ENCODE peak calls at places on chromosome 13, in ten cellular contexts. V, J, S, Y, X, C, U, D, R and E are unnamed samples.

GRCh38 chr13:23350009-23350408 is 83.5 kb downstream of the SACS start:
- DNase-seq in R (no peak), V (no peak), J (no peak), X (peak; percentile 26), D (no peak), S (no peak), Y (no peak), U (no peak), C (peak; percentile 56), E (no peak)

GRCh38 chr13:79990048-79990447 is 350.9 kb downstream of the SPRY2 start:
- DNase-seq in J (no peak), X (no peak), U (peak; percentile 20), V (no peak), Y (no peak), R (no peak), C (no peak), S (no peak), D (no peak), E (no peak)

GRCh38 chr13:110408286-110408685 is 101.2 kb downstream of the COL4A2 start:
- DNase-seq in D (peak; percentile 41), J (no peak), C (no peak), Y (no peak), R (no peak), S (no peak), U (no peak), V (no peak), X (no peak), E (no peak)

GRCh38 chr13:107867701-107868661 is 347.4 kb downstream of the LIG4 start:
- DNase-seq in X (no peak), Y (peak; percentile 28), D (no peak), J (peak; percentile 24), C (no peak), R (no peak), U (no peak), V (no peak), S (peak; percentile 51), E (no peak)

GRCh38 chr13:99004931-99005330 is 27.1 kb upstream of the DOCK9 start:
- DNase-seq in C (no peak), J (no peak), S (no peak), R (no peak), U (no peak), Y (no peak), X (no peak), D (no peak), V (no peak), E (no peak)

GRCh38 chr13:113121928-113122420 is 625 bp upstream of the F10 start:
- DNase-seq in V (no peak), S (no peak), X (no peak), D (peak; percentile 48), U (no peak), J (no peak), C (no peak), R (no peak), Y (no peak), E (no peak)

GRCh38 chr13:71979616-71980015 is 112.6 kb upstream of the DACH1 start:
- DNase-seq in R (no peak), D (no peak), X (no peak), Y (no peak), S (no peak), V (peak; percentile 2), U (no peak), J (no peak), C (no peak), E (no peak)

GRCh38 chr13:40446365-40446764 is 220.1 kb downstream of the FOXO1 start:
- DNase-seq in Y (no peak), J (no peak), X (no peak), R (peak; percentile 82), U (no peak), C (no peak), V (no peak), D (no peak), S (no peak), E (no peak)

GRCh38 chr13:108549989-108550388 is 79.4 kb upstream of the MYO16 start:
- DNase-seq in R (no peak), Y (no peak), J (no peak), S (no peak), U (no peak), X (no peak), D (no peak), V (no peak), C (no peak), E (no peak)

GRCh38 chr13:42561752-42562467 is 12.0 kb upstream of the TNFSF11 start:
- DNase-seq in S (no peak), V (no peak), C (no peak), U (no peak), Y (no peak), J (no peak), D (no peak), R (no peak), X (no peak), E (no peak)

GRCh38 chr13:113945857-113946408 is 27.9 kb downstream of the C13orf46 start:
- DNase-seq in V (no peak), D (peak; percentile 49), Y (no peak), J (no peak), S (no peak), C (no peak), X (no peak), U (no peak), R (no peak), E (peak; percentile 5)

GRCh38 chr13:105464249-105464648 is 1071.2 kb downstream of the EFNB2 start:
- DNase-seq in C (peak; percentile 37), R (no peak), J (no peak), V (no peak), U (no peak), D (no peak), X (no peak), S (no peak), Y (no peak), E (no peak)

GRCh38 chr13:26590951-26591350 is 33.5 kb downstream of the WASF3 start:
- DNase-seq in D (no peak), R (no peak), S (no peak), J (no peak), C (no peak), U (no peak), X (no peak), Y (no peak), V (no peak), E (no peak)

GRCh38 chr13:43348397-43348796 is 325.0 kb downstream of the DNAJC15 start:
- DNase-seq in V (no peak), R (no peak), X (no peak), U (no peak), J (no peak), Y (no peak), D (no peak), S (no peak), C (peak; percentile 48), E (no peak)

GRCh38 chr13:72886272-72887062 is 104.5 kb downstream of the PIBF1 start:
- DNase-seq in C (no peak), D (no peak), R (no peak), X (no peak), U (peak; percentile 18), Y (no peak), S (no peak), V (no peak), J (no peak), E (no peak)

GRCh38 chr13:20526664-20527063 is 1.0 kb upstream of the CRYL1 start:
- DNase-seq in V (no peak), X (no peak), D (no peak), J (no peak), C (no peak), U (no peak), Y (no peak), R (no peak), S (no peak), E (no peak)

GRCh38 chr13:91058066-91058465 is 289.4 kb upstream of the MIR17HG start:
- DNase-seq in D (no peak), R (no peak), J (no peak), S (no peak), V (no peak), U (no peak), X (no peak), Y (no peak), C (no peak), E (no peak)

GRCh38 chr13:49791214-49791752 is 1.2 kb downstream of the KPNA3 start:
- DNase-seq in C (no peak), R (no peak), Y (no peak), S (no peak), X (no peak), V (peak; percentile 53), U (no peak), J (no peak), D (no peak), E (no peak)

GRCh38 chr13:26202365-26202972 is 19.6 kb downstream of the RNF6 start:
- DNase-seq in Y (no peak), J (no peak), V (no peak), X (no peak), S (no peak), C (no peak), R (no peak), U (peak; percentile 16), D (no peak), E (no peak)

GRCh38 chr13:83691966-83692365 is 190.3 kb downstream of the SLITRK1 start:
- DNase-seq in V (no peak), J (no peak), Y (no peak), X (no peak), R (peak; percentile 42), D (no peak), U (peak; percentile 11), S (no peak), C (no peak), E (no peak)

GRCh38 chr13:40187324-40187795 is 479.1 kb downstream of the FOXO1 start:
- DNase-seq in U (no peak), Y (no peak), D (no peak), X (no peak), R (no peak), V (no peak), C (no peak), S (no peak), J (no peak), E (no peak)

GRCh38 chr13:40514797-40515196 is 151.6 kb downstream of the FOXO1 start:
- DNase-seq in X (no peak), U (no peak), Y (no peak), J (no peak), S (no peak), R (no peak), C (no peak), D (no peak), V (no peak), E (no peak)

GRCh38 chr13:51453959-51454703 is 1.3 kb upstream of the INTS6 start:
- DNase-seq in C (no peak), J (no peak), X (no peak), D (no peak), R (no peak), V (peak; percentile 25), Y (no peak), S (no peak), U (no peak), E (peak; percentile 56)